ENCODE peak calls at places on chromosome 16, in ten cellular contexts. S, T, Y, H, L, I, R, P, G and D are unnamed samples.

GRCh38 chr16:88459366-88460055 is 6.4 kb downstream of the ZFPM1 start:
- DNase-seq in S (no peak), T (no peak), Y (no peak), H (no peak), L (no peak), I (no peak), R (no peak), P (peak), G (no peak), D (no peak)

GRCh38 chr16:56941092-56941491 is 9.2 kb downstream of the HERPUD1 start:
- DNase-seq in S (no peak), T (no peak), Y (no peak), H (no peak), L (no peak), I (no peak), R (no peak), P (no peak), G (no peak), D (no peak)

GRCh38 chr16:73202176-73202729 is 154.3 kb upstream of the ZFHX3 start:
- DNase-seq in S (peak), T (no peak), Y (peak), H (peak), L (peak), I (no peak), R (peak), P (peak), G (peak), D (peak)

GRCh38 chr16:53912155-53912554 is 208.2 kb downstream of the FTO start:
- DNase-seq in S (no peak), T (no peak), Y (no peak), H (no peak), L (no peak), I (no peak), R (no peak), P (no peak), G (no peak), D (no peak)

GRCh38 chr16:77807-78443 is at the start of gene MPG:
- DNase-seq in S (peak), T (peak), Y (peak), H (peak), L (peak), I (peak), R (peak), P (peak), G (peak), D (peak)

GRCh38 chr16:76059701-76060100 is 217.5 kb upstream of the CNTNAP4 start:
- DNase-seq in S (no peak), T (no peak), Y (no peak), H (no peak), L (no peak), I (no peak), R (no peak), P (no peak), G (no peak), D (no peak)

GRCh38 chr16:57801856-57802634 is at the start of gene KIFC3:
- DNase-seq in S (peak), T (peak), Y (peak), H (peak), L (peak), I (peak), R (peak), P (peak), G (peak), D (peak)

GRCh38 chr16:31476305-31477219 is 4.6 kb downstream of the TGFB1I1 start:
- DNase-seq in S (no peak), T (peak), Y (no peak), H (peak), L (no peak), I (peak), R (no peak), P (no peak), G (peak), D (no peak)

GRCh38 chr16:57795431-57795878 is 6.8 kb downstream of the KIFC3 start:
- DNase-seq in S (peak), T (peak), Y (peak), H (peak), L (peak), I (peak), R (peak), P (peak), G (no peak), D (peak)

GRCh38 chr16:75207831-75208230 is 870 bp upstream of the CTRB2 start:
- DNase-seq in S (no peak), T (no peak), Y (no peak), H (no peak), L (no peak), I (no peak), R (no peak), P (no peak), G (no peak), D (no peak)

GRCh38 chr16:71440669-71441347 is 1.0 kb downstream of the TLE7 start:
- DNase-seq in S (no peak), T (peak), Y (no peak), H (no peak), L (no peak), I (no peak), R (no peak), P (no peak), G (no peak), D (no peak)

GRCh38 chr16:49529646-49530045 is 156.0 kb downstream of the C16orf78 start:
- DNase-seq in S (no peak), T (no peak), Y (no peak), H (no peak), L (no peak), I (no peak), R (no peak), P (no peak), G (no peak), D (no peak)

GRCh38 chr16:56357765-56358322 is 67.5 kb downstream of the AMFR start:
- DNase-seq in S (no peak), T (no peak), Y (no peak), H (peak), L (no peak), I (peak), R (no peak), P (no peak), G (peak), D (no peak)

GRCh38 chr16:16118337-16118736 is 105.0 kb downstream of the ABCC6 start:
- DNase-seq in S (no peak), T (no peak), Y (no peak), H (no peak), L (no peak), I (no peak), R (no peak), P (no peak), G (no peak), D (no peak)

GRCh38 chr16:74771656-74772315 is 2.8 kb downstream of the FA2H start:
- DNase-seq in S (no peak), T (no peak), Y (no peak), H (no peak), L (no peak), I (no peak), R (no peak), P (no peak), G (no peak), D (no peak)

GRCh38 chr16:30374538-30374937 is at the start of gene MYL11:
- DNase-seq in S (no peak), T (no peak), Y (no peak), H (no peak), L (no peak), I (no peak), R (no peak), P (no peak), G (no peak), D (no peak)

GRCh38 chr16:23999663-24000062 is 163.9 kb downstream of the PRKCB start:
- DNase-seq in S (no peak), T (no peak), Y (no peak), H (no peak), L (no peak), I (no peak), R (no peak), P (no peak), G (no peak), D (no peak)

GRCh38 chr16:57128787-57129389 is 36.5 kb downstream of the CPNE2 start:
- DNase-seq in S (no peak), T (no peak), Y (no peak), H (no peak), L (no peak), I (no peak), R (no peak), P (no peak), G (no peak), D (no peak)

GRCh38 chr16:24853830-24854229 is 8.1 kb downstream of the SLC5A11 start:
- DNase-seq in S (peak), T (no peak), Y (peak), H (peak), L (peak), I (peak), R (peak), P (peak), G (no peak), D (peak)

GRCh38 chr16:16890964-16891363 is 512.0 kb downstream of the NPIPA7 start:
- DNase-seq in S (no peak), T (no peak), Y (no peak), H (no peak), L (no peak), I (no peak), R (no peak), P (no peak), G (no peak), D (no peak)

GRCh38 chr16:52408197-52408845 is 138.6 kb downstream of the TOX3 start:
- DNase-seq in S (no peak), T (no peak), Y (no peak), H (no peak), L (no peak), I (no peak), R (no peak), P (peak), G (no peak), D (no peak)

GRCh38 chr16:75379911-75380847 is 53.1 kb downstream of the CFDP1 start:
- DNase-seq in S (no peak), T (no peak), Y (no peak), H (no peak), L (no peak), I (no peak), R (no peak), P (no peak), G (no peak), D (no peak)

GRCh38 chr16:80541306-80541694 is 507 bp downstream of the DYNLRB2 start:
- DNase-seq in S (no peak), T (no peak), Y (no peak), H (no peak), L (no peak), I (no peak), R (no peak), P (no peak), G (no peak), D (no peak)
- H3K4me3 ChIP-seq in S (peak), T (peak), Y (peak), H (no peak), L (peak), I (peak), R (peak), P (peak), G (no peak), D (peak)

GRCh38 chr16:85165781-85166180 is 53.5 kb upstream of the CIBAR2 start:
- DNase-seq in S (no peak), T (no peak), Y (no peak), H (no peak), L (no peak), I (no peak), R (no peak), P (no peak), G (no peak), D (no peak)

GRCh38 chr16:85167589-85168537 is 55.6 kb upstream of the CIBAR2 start:
- DNase-seq in S (peak), T (no peak), Y (no peak), H (no peak), L (no peak), I (no peak), R (no peak), P (no peak), G (no peak), D (no peak)

GRCh38 chr16:85166281-85166680 is 54.0 kb upstream of the CIBAR2 start:
- DNase-seq in S (peak), T (no peak), Y (peak), H (no peak), L (no peak), I (no peak), R (no peak), P (no peak), G (no peak), D (no peak)

GRCh38 chr16:85168732-85169256 is 56.5 kb upstream of the CIBAR2 start:
- DNase-seq in S (peak), T (peak), Y (peak), H (peak), L (peak), I (peak), R (peak), P (peak), G (peak), D (peak)

GRCh38 chr16:85166699-85167588 is 54.7 kb upstream of the CIBAR2 start:
- DNase-seq in S (no peak), T (no peak), Y (no peak), H (peak), L (no peak), I (no peak), R (no peak), P (no peak), G (no peak), D (no peak)
- TF ChIP-seq CTCF in S (no peak), T (no peak), Y (no peak), H (no peak), L (no peak), I (no peak), R (no peak), P (no peak), G (no peak), D (no peak)

DNA sequence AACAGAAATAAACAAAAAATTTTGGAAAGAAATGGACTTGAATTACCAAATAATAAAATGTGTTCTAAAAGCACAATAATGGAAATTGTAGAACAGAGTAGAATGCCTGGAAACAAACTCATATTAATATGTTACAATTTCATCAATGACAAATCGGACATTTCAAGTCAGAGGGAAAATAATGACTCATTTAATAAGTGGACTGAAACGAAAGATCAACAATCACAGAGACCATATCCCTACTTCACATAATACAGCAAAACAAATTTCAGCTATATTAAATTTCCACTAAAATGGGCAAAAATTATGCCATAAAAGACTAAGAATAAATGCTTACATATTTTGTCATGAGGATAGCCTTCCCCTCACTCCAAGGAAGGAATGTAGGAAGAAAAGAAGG is 25.7 kb downstream of the CDYL2 start:
- DNase-seq in S (peak), T (no peak), Y (no peak), H (no peak), L (no peak), I (no peak), R (no peak), P (no peak), G (no peak), D (no peak)
- H3K4me3 ChIP-seq in S (no peak), T (no peak), Y (no peak), H (no peak), L (no peak), I (no peak), R (no peak), P (no peak), G (no peak), D (no peak)

DNA sequence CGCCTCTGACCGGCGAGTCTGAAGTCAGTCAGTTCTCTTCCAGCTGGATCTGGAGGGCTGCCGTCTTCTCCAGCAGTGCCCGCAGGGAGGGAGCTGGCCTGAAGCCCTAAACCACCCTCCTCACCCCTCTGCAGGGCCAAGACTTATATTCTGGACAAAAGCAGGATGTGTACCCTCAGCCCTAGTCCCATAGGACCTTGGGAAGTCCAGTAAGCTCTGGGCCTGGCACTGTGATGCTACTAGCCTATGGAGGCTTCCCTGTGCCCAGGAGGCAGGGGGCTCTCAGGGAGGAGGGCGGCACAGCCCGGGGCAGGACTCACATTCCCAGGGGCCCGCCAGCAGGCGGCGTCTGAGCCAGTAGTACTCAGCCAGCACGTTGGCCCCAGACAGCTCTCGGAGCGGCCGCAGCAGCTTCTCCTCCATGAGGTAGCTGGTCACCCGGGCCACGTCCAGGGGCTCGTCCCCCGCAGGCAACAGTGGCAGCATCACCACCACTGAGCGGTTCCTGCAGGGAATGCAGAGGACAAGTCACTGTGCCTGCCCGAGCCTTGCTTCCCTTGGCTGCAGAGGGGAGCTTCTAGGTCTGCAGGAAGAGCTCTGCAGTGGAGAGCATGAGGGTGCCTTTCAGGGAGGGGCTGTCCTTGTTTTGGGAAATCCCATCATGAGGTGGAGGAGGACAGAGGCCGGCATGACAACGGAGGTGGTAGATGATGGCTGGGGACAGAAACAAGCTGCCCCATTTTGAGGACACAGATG is 41.7 kb downstream of the RMI2 start:
- DNase-seq in S (peak), T (peak), Y (no peak), H (peak), L (peak), I (no peak), R (peak), P (no peak), G (no peak), D (no peak)
- TF ChIP-seq CTCF in S (peak), T (peak), Y (peak), H (peak), L (peak), I (peak), R (peak), P (peak), G (no peak), D (peak)

DNA sequence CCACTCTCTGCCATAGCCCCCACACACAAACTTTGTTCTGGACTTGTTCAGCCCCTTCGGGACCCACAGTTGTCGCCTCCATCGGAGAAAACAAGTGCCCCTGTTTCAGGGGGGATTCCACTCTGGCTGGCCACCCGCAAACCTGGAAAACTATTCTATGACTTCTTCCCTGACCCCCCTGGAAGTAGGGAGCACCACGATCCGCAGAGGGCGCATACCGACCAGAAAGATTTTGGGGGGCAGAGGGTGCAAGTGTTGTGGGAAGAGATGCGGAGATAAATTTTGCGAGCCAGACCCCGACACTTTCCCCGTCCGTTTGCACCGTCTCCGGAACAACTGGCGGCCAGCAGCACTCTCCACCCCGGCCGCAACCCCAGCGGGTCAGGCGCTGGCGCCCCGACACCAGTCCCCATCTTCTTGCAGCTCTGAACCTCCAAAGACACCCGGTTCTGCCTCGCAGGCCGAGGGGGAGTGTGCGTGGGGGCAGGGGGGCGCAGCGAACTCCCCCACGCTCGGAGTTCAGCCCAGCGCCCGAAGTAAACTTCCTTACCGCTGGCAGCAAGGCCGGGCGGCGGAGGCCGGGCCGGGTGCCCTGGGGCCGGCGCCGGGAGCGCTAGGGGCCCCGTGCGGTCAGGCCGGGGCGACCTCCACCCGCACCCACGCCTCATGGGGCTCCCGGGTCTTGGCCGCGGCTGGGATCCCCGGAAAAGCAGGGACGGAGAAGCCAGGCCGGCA is 744 bp downstream of the SALL1 start:
- DNase-seq in S (no peak), T (peak), Y (no peak), H (no peak), L (no peak), I (no peak), R (peak), P (no peak), G (no peak), D (no peak)
- H3K4me3 ChIP-seq in S (peak), T (peak), Y (peak), H (no peak), L (peak), I (peak), R (peak), P (peak), G (peak), D (peak)

DNA sequence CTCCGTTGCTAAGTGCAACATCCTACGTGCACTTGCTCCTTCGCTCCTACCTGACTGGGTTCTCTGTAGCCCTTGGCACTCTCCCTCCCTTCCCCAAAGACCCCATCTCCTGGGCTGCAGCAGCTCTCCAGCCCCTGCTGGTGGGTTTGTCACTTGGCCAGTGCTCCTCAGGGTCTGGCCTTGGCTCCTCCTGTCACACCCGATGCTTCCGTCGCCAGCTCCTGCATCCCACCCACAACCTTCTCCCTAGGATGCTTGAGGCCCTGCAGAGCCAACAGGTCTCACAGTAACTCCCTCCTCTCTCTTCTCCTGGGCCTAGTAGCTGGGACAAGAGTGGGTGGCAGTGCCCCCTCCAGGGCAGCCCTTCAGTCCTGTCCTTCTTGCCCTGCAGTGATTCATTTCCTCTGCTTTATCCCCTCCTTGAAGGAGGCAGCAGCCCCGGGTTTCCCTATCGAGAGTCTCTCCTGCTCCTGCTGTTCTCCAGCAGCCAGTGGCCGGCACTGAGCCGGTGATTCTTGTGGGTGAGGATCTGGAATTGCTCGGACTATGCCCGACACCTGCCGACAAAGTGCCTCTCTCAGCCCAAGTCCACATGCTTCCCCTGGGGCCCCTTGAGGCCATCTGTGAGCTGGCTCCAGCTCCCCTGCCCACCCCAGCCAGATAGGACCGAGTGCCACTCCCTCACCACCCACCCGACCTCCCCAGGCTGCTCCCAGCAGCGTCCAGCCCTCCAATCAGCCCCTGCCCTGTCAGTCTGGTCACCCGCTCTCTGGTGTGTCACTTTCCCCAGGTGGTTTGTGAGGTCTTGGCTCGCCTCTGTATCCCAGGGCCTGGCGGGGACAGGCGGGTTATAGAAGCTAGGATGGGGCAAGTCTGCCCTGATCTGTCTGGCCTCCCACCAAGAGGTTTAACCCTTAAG is 3.8 kb downstream of the LITAFD start:
- DNase-seq in S (peak), T (peak), Y (peak), H (peak), L (no peak), I (no peak), R (peak), P (peak), G (peak), D (peak)
- TF ChIP-seq CTCF in S (peak), T (peak), Y (peak), H (no peak), L (no peak), I (no peak), R (peak), P (no peak), G (no peak), D (peak)